ENCODE peak calls at places on chromosomes 3 and 15, in seven cellular contexts. One of them, this sample, is unnamed.

GRCh38 chr15:68492855-68493254 is 60.9 kb upstream of the ITGA11 start:
- DNase-seq in MM.1S: no peak
- DNase-seq in AG04449: no peak
- DNase-seq in astrocyte of the cerebellum: no peak
- DNase-seq in H1: no peak
- DNase-seq in upper lobe of right lung: no peak
- DNase-seq in mesenchymal stem cell: no peak
- DNase-seq in this sample: no peak

GRCh38 chr3:157190242-157190876 is 30.4 kb upstream of the CCNL1 start:
- DNase-seq in mesenchymal stem cell: no peak
- DNase-seq in MM.1S: peak; percentile 21
- DNase-seq in H1: no peak
- DNase-seq in upper lobe of right lung: no peak
- DNase-seq in astrocyte of the cerebellum: no peak
- DNase-seq in AG04449: no peak
- DNase-seq in this sample: no peak

GRCh38 chr3:116423365-116423764 is 21.9 kb downstream of the LSAMP start:
- DNase-seq in mesenchymal stem cell: peak; percentile 24
- DNase-seq in astrocyte of the cerebellum: no peak
- DNase-seq in upper lobe of right lung: no peak
- DNase-seq in H1: no peak
- DNase-seq in MM.1S: no peak
- DNase-seq in AG04449: no peak
- DNase-seq in this sample: no peak

GRCh38 chr3:115834068-115834467 is 210.8 kb downstream of the GAP43 start:
- DNase-seq in astrocyte of the cerebellum: peak; percentile 85
- DNase-seq in AG04449: peak; percentile 78
- DNase-seq in upper lobe of right lung: no peak
- DNase-seq in MM.1S: no peak
- DNase-seq in H1: no peak
- DNase-seq in mesenchymal stem cell: peak; percentile 64
- DNase-seq in this sample: no peak

GRCh38 chr15:100730129-100730528 is 127.7 kb downstream of the ASB7 start:
- DNase-seq in mesenchymal stem cell: no peak
- DNase-seq in upper lobe of right lung: no peak
- DNase-seq in H1: peak; percentile 31
- DNase-seq in MM.1S: no peak
- DNase-seq in astrocyte of the cerebellum: no peak
- DNase-seq in AG04449: no peak
- DNase-seq in this sample: no peak

GRCh38 chr3:141680620-141681389 is 57.3 kb upstream of the RNF7 start:
- DNase-seq in AG04449: no peak
- DNase-seq in upper lobe of right lung: no peak
- DNase-seq in MM.1S: no peak
- DNase-seq in astrocyte of the cerebellum: peak; percentile 49
- DNase-seq in H1: no peak
- DNase-seq in mesenchymal stem cell: peak; percentile 39
- DNase-seq in this sample: peak; percentile 39

GRCh38 chr3:49397470-49397869 is 14.3 kb downstream of the RHOA start:
- DNase-seq in MM.1S: no peak
- DNase-seq in upper lobe of right lung: no peak
- DNase-seq in AG04449: no peak
- DNase-seq in mesenchymal stem cell: peak; percentile 52
- DNase-seq in astrocyte of the cerebellum: no peak
- DNase-seq in H1: no peak
- DNase-seq in this sample: no peak

GRCh38 chr3:32018723-32019564 is 37.4 kb downstream of the ZNF860 start:
- DNase-seq in AG04449: no peak
- DNase-seq in upper lobe of right lung: no peak
- DNase-seq in astrocyte of the cerebellum: peak; percentile 32
- DNase-seq in mesenchymal stem cell: peak; percentile 65
- DNase-seq in H1: no peak
- DNase-seq in MM.1S: peak; percentile 39
- DNase-seq in this sample: peak; percentile 11

GRCh38 chr15:50181206-50181982 is 602 bp upstream of the SLC27A2 start:
- DNase-seq in mesenchymal stem cell: no peak
- DNase-seq in H1: peak; percentile 48
- DNase-seq in AG04449: no peak
- DNase-seq in MM.1S: no peak
- DNase-seq in upper lobe of right lung: no peak
- DNase-seq in astrocyte of the cerebellum: no peak
- DNase-seq in this sample: no peak

GRCh38 chr15:70566047-70566835 is 197.1 kb downstream of the UACA start:
- DNase-seq in MM.1S: no peak
- DNase-seq in mesenchymal stem cell: peak; percentile 37
- DNase-seq in AG04449: no peak
- DNase-seq in H1: peak; percentile 48
- DNase-seq in astrocyte of the cerebellum: no peak
- DNase-seq in upper lobe of right lung: no peak
- DNase-seq in this sample: no peak

GRCh38 chr3:43413676-43414368 is 127.5 kb downstream of the SNRK start:
- DNase-seq in astrocyte of the cerebellum: no peak
- DNase-seq in H1: peak; percentile 30
- DNase-seq in upper lobe of right lung: no peak
- DNase-seq in MM.1S: no peak
- DNase-seq in AG04449: no peak
- DNase-seq in mesenchymal stem cell: peak; percentile 18
- DNase-seq in this sample: no peak

GRCh38 chr15:23866832-23867231 is 179.7 kb upstream of the NDN start:
- DNase-seq in mesenchymal stem cell: no peak
- DNase-seq in upper lobe of right lung: no peak
- DNase-seq in MM.1S: peak; percentile 65
- DNase-seq in H1: no peak
- DNase-seq in astrocyte of the cerebellum: no peak
- DNase-seq in AG04449: no peak
- DNase-seq in this sample: no peak

GRCh38 chr3:48405343-48405881 is 24.5 kb downstream of the PLXNB1 start:
- DNase-seq in astrocyte of the cerebellum: no peak
- DNase-seq in H1: no peak
- DNase-seq in upper lobe of right lung: no peak
- DNase-seq in mesenchymal stem cell: no peak
- DNase-seq in MM.1S: no peak
- DNase-seq in AG04449: no peak
- DNase-seq in this sample: no peak

GRCh38 chr3:99659032-99659431 is 20.6 kb downstream of the COL8A1 start:
- DNase-seq in AG04449: peak; percentile 97
- DNase-seq in H1: no peak
- DNase-seq in MM.1S: no peak
- DNase-seq in astrocyte of the cerebellum: peak; percentile 93
- DNase-seq in upper lobe of right lung: peak; percentile 26
- DNase-seq in mesenchymal stem cell: peak; percentile 100
- DNase-seq in this sample: peak; percentile 96

GRCh38 chr3:42161050-42161935 is 70.1 kb downstream of the TRAK1 start:
- DNase-seq in AG04449: no peak
- DNase-seq in mesenchymal stem cell: peak; percentile 37
- DNase-seq in H1: no peak
- DNase-seq in astrocyte of the cerebellum: no peak
- DNase-seq in upper lobe of right lung: no peak
- DNase-seq in MM.1S: no peak
- DNase-seq in this sample: no peak

GRCh38 chr3:181851063-181851462 is 139.3 kb downstream of the SOX2 start:
- DNase-seq in mesenchymal stem cell: no peak
- DNase-seq in upper lobe of right lung: no peak
- DNase-seq in H1: no peak
- DNase-seq in astrocyte of the cerebellum: no peak
- DNase-seq in MM.1S: no peak
- DNase-seq in AG04449: no peak
- DNase-seq in this sample: no peak

GRCh38 chr15:68815598-68815997 is 5.1 kb downstream of the ANP32A start:
- DNase-seq in H1: no peak
- DNase-seq in mesenchymal stem cell: no peak
- DNase-seq in AG04449: no peak
- DNase-seq in astrocyte of the cerebellum: no peak
- DNase-seq in MM.1S: no peak
- DNase-seq in upper lobe of right lung: no peak
- DNase-seq in this sample: no peak

GRCh38 chr15:58771621-58772235 is 626 bp downstream of the MINDY2 start:
- DNase-seq in AG04449: no peak
- DNase-seq in H1: no peak
- DNase-seq in upper lobe of right lung: peak; percentile 75
- DNase-seq in MM.1S: no peak
- DNase-seq in mesenchymal stem cell: no peak
- DNase-seq in astrocyte of the cerebellum: no peak
- DNase-seq in this sample: no peak

GRCh38 chr3:179666436-179667035 is 13.7 kb downstream of the USP13 start:
- DNase-seq in AG04449: no peak
- DNase-seq in astrocyte of the cerebellum: no peak
- DNase-seq in mesenchymal stem cell: no peak
- DNase-seq in MM.1S: no peak
- DNase-seq in upper lobe of right lung: peak; percentile 87
- DNase-seq in H1: peak; percentile 59
- DNase-seq in this sample: no peak
- H3K4me3 ChIP-seq in AG04449: no peak overlapping the region
- H3K4me3 ChIP-seq in astrocyte of the cerebellum: no peak overlapping the region
- H3K4me3 ChIP-seq in mesenchymal stem cell: no peak overlapping the region
- H3K4me3 ChIP-seq in MM.1S: no peak overlapping the region
- H3K4me3 ChIP-seq in upper lobe of right lung: no peak overlapping the region
- H3K4me3 ChIP-seq in H1: no peak overlapping the region
- H3K4me3 ChIP-seq in this sample: no peak overlapping the region

DNA sequence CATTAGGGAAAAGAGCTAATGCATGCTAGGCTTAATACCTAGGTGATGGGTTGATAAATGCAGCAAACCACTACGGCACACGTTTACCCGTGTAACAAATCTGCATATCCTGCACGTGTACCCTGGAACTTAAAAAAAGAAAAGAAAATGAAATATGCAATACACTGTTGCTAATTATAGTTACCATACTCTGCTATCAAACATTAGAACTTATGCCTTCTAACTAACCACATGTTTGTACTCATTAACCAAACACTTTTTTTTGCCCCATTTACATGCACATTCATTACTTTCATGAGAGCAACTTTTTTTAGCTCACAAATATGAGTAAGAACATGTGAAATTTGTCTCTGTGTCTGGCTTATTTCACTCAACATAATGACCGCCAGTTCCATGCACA is 253.1 kb downstream of the CGGBP1 start:
- DNase-seq in mesenchymal stem cell: no peak
- DNase-seq in AG04449: no peak
- DNase-seq in astrocyte of the cerebellum: no peak
- DNase-seq in H1: no peak
- DNase-seq in upper lobe of right lung: no peak
- DNase-seq in MM.1S: no peak
- DNase-seq in this sample: no peak
- H3K4me3 ChIP-seq in mesenchymal stem cell: no peak overlapping the region
- H3K4me3 ChIP-seq in AG04449: no peak overlapping the region
- H3K4me3 ChIP-seq in astrocyte of the cerebellum: no peak overlapping the region
- H3K4me3 ChIP-seq in H1: no peak overlapping the region
- H3K4me3 ChIP-seq in upper lobe of right lung: no peak overlapping the region
- H3K4me3 ChIP-seq in MM.1S: no peak overlapping the region
- H3K4me3 ChIP-seq in this sample: no peak overlapping the region

DNA sequence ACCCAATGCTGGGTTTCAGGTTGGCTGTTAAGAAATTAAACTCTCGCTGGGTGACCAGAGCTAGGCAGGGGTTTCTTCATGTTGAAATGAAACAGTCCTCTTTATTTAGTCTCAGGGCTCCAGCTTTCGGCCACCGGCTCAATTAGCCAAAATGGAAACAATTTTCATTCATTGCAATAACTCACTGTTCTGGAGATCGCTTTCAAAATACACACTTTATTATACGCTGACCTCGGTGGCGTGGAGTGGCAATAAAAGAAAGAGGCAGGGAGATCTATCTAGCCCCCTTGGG is 3.8 kb upstream of the MECOM start:
- DNase-seq in upper lobe of right lung: no peak
- DNase-seq in astrocyte of the cerebellum: no peak
- DNase-seq in MM.1S: no peak
- DNase-seq in mesenchymal stem cell: no peak
- DNase-seq in H1: no peak
- DNase-seq in AG04449: no peak
- DNase-seq in this sample: no peak
- H3K4me3 ChIP-seq in upper lobe of right lung: peak overlapping the region; percentile 41
- H3K4me3 ChIP-seq in astrocyte of the cerebellum: no peak overlapping the region
- H3K4me3 ChIP-seq in MM.1S: no peak overlapping the region
- H3K4me3 ChIP-seq in mesenchymal stem cell: no peak overlapping the region
- H3K4me3 ChIP-seq in H1: peak overlapping the region; percentile 10
- H3K4me3 ChIP-seq in AG04449: no peak overlapping the region
- H3K4me3 ChIP-seq in this sample: no peak overlapping the region

DNA sequence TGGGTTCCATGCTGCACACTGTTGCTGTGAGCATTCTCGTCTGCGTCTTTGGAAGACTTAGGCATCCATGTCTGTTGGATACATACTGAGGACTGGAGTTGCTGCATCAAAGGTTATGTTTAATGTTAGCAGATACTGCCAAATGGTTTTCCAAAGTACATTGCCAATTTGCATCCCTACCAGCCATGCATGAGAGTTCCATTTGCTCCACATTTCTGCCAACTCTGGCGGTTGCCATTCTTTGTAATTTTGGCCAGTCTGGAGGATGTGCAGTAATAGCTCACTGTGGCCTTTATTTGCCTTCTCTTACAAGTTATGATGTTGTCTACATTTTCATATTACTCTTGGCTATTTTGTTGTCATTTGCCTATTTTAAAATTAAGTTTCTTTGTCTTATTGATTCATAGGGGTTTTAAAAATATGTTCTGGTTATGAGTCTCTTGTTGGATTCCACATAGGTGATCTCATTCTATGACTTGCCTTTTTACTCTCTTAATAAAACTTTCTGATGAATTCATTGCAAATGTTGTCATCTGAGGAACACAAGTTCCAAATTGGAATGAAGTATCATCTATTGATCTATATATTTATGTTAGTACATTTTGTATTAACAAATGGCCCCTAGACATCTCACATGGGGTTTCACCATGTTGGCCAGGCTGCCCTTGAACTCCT is 42.1 kb downstream of the FBLN2 start:
- DNase-seq in MM.1S: no peak
- DNase-seq in mesenchymal stem cell: no peak
- DNase-seq in H1: no peak
- DNase-seq in AG04449: no peak
- DNase-seq in upper lobe of right lung: no peak
- DNase-seq in astrocyte of the cerebellum: no peak
- DNase-seq in this sample: no peak
- H3K4me3 ChIP-seq in MM.1S: no peak overlapping the region
- H3K4me3 ChIP-seq in mesenchymal stem cell: no peak overlapping the region
- H3K4me3 ChIP-seq in H1: no peak overlapping the region
- H3K4me3 ChIP-seq in AG04449: no peak overlapping the region
- H3K4me3 ChIP-seq in upper lobe of right lung: no peak overlapping the region
- H3K4me3 ChIP-seq in astrocyte of the cerebellum: no peak overlapping the region
- H3K4me3 ChIP-seq in this sample: no peak overlapping the region

GRCh38 chr3:112499328-112499727 is at the start of gene BTLA:
- DNase-seq in astrocyte of the cerebellum: no peak
- DNase-seq in AG04449: no peak
- DNase-seq in H1: no peak
- DNase-seq in upper lobe of right lung: no peak
- DNase-seq in mesenchymal stem cell: no peak
- DNase-seq in MM.1S: no peak
- DNase-seq in this sample: no peak
- H3K4me3 ChIP-seq in astrocyte of the cerebellum: no peak within 1 kb of the TSS
- H3K4me3 ChIP-seq in AG04449: no peak within 1 kb of the TSS
- H3K4me3 ChIP-seq in H1: no peak within 1 kb of the TSS
- H3K4me3 ChIP-seq in upper lobe of right lung: peak within 1 kb of the TSS; percentile 29
- H3K4me3 ChIP-seq in mesenchymal stem cell: no peak within 1 kb of the TSS
- H3K4me3 ChIP-seq in MM.1S: no peak within 1 kb of the TSS
- H3K4me3 ChIP-seq in this sample: no peak within 1 kb of the TSS

GRCh38 chr15:56351362-56351761 is 13.9 kb upstream of the TEX9 start:
- DNase-seq in mesenchymal stem cell: no peak
- DNase-seq in upper lobe of right lung: no peak
- DNase-seq in H1: no peak
- DNase-seq in AG04449: no peak
- DNase-seq in astrocyte of the cerebellum: no peak
- DNase-seq in MM.1S: no peak
- DNase-seq in this sample: no peak
- H3K4me3 ChIP-seq in mesenchymal stem cell: no peak overlapping the region
- H3K4me3 ChIP-seq in upper lobe of right lung: no peak overlapping the region
- H3K4me3 ChIP-seq in H1: no peak overlapping the region
- H3K4me3 ChIP-seq in AG04449: no peak overlapping the region
- H3K4me3 ChIP-seq in astrocyte of the cerebellum: no peak overlapping the region
- H3K4me3 ChIP-seq in MM.1S: no peak overlapping the region
- H3K4me3 ChIP-seq in this sample: no peak overlapping the region